ENCODE peak calls at places on chromosomes 13 and 19, in six cellular contexts. H is A549, A is tibial artery, G is heart right ventricle, N is MM.1S, U is stomach. W is an unnamed sample.
A peak's percentile ranks its signal among the peaks of the same experiment; 100 is the strongest.

GRCh38 chr19:50415661-50416033 is 3.1 kb upstream of the SPIB start:
- DNase-seq in N (peak; percentile 28), U (peak; percentile 49), A (no peak), H (no peak), G (no peak), W (no peak)

GRCh38 chr19:6238643-6239281 is 41.0 kb downstream of the MLLT1 start:
- DNase-seq in G (peak; percentile 53), N (no peak), A (no peak), H (no peak), U (peak; percentile 73), W (peak; percentile 65)

GRCh38 chr19:29768166-29768565 is 43.6 kb upstream of the CCNE1 start:
- DNase-seq in N (no peak), H (no peak), G (no peak), U (no peak), A (no peak), W (no peak)

GRCh38 chr19:6750062-6750461 is 10.6 kb downstream of the TRIP10 start:
- DNase-seq in A (no peak), G (no peak), N (no peak), H (no peak), U (no peak), W (peak; percentile 78)

GRCh38 chr19:51784922-51785690 is 9.9 kb upstream of the FPR3 start:
- DNase-seq in G (peak; percentile 66), A (peak; percentile 81), N (no peak), H (no peak), U (no peak), W (no peak)

GRCh38 chr19:4206818-4207484 is 22.4 kb upstream of the EBI3 start:
- DNase-seq in G (no peak), A (no peak), N (peak; percentile 45), U (no peak), H (peak; percentile 65), W (no peak)

GRCh38 chr19:9819590-9819898 is 665 bp upstream of the FBXL12 start:
- DNase-seq in A (no peak), G (no peak), U (no peak), H (peak; percentile 76), N (no peak), W (no peak)

GRCh38 chr19:30419581-30420180 is 47.5 kb downstream of the ZNF536 start:
- DNase-seq in N (no peak), A (no peak), G (no peak), H (no peak), U (no peak), W (no peak)

GRCh38 chr13:73607489-73608156 is 526.6 kb downstream of the KLF12 start:
- DNase-seq in G (no peak), N (no peak), A (no peak), H (no peak), U (no peak), W (no peak)

GRCh38 chr13:31919241-31919640 is 112.3 kb upstream of the FRY start:
- DNase-seq in N (no peak), U (no peak), G (no peak), H (no peak), A (no peak), W (no peak)

GRCh38 chr19:1566392-1567115 is 1.6 kb downstream of the MEX3D start:
- DNase-seq in H (peak; percentile 50), N (no peak), G (peak; percentile 74), A (peak; percentile 77), U (peak; percentile 71), W (peak; percentile 89)

GRCh38 chr19:17946965-17947784 is 14.4 kb downstream of the CCDC124 start:
- DNase-seq in A (no peak), U (no peak), N (peak; percentile 28), G (no peak), H (no peak), W (peak; percentile 84)

GRCh38 chr13:111911141-111911720 is 155.7 kb upstream of the SOX1 start:
- DNase-seq in U (no peak), G (no peak), N (no peak), H (no peak), A (peak; percentile 37), W (no peak)

GRCh38 chr13:34733720-34734119 is 208.3 kb upstream of the NBEA start:
- DNase-seq in G (no peak), U (no peak), N (no peak), H (no peak), A (no peak), W (no peak)

GRCh38 chr19:51571599-51571998 is 516 bp downstream of the ZNF175 start:
- DNase-seq in U (no peak), H (no peak), A (no peak), N (no peak), G (no peak), W (no peak)

GRCh38 chr13:106680796-106681482 is 113.0 kb upstream of the ARGLU1 start:
- DNase-seq in U (no peak), N (no peak), H (no peak), G (peak; percentile 16), A (no peak), W (no peak)

GRCh38 chr13:20349564-20350379 is 117.7 kb upstream of the GJB6 start:
- DNase-seq in U (no peak), A (peak; percentile 64), N (no peak), H (no peak), G (no peak), W (no peak)

GRCh38 chr19:5046339-5047039 is 77.6 kb downstream of the KDM4B start:
- DNase-seq in A (peak; percentile 83), H (peak; percentile 86), U (peak; percentile 83), N (no peak), G (no peak), W (peak; percentile 89)

GRCh38 chr19:1307320-1307719 is 21.6 kb downstream of the EFNA2 start:
- DNase-seq in H (no peak), G (no peak), A (no peak), U (no peak), N (no peak), W (no peak)

GRCh38 chr13:101649490-101650126 is 197.1 kb downstream of the ITGBL1 start:
- DNase-seq in H (peak; percentile 30), G (no peak), U (no peak), A (no peak), N (no peak), W (no peak)

GRCh38 chr13:20125129-20125782 is 35.6 kb downstream of the GJA3 start:
- DNase-seq in N (no peak), G (no peak), U (no peak), H (no peak), A (no peak), W (no peak)

GRCh38 chr19:15072930-15073647 is 8.9 kb upstream of the OR1I1 start:
- DNase-seq in H (no peak), U (no peak), G (no peak), A (no peak), N (no peak), W (no peak)

GRCh38 chr19:39996218-39996810 is 546 bp upstream of the ZNF546 start:
- DNase-seq in G (no peak), H (peak; percentile 82), A (no peak), U (no peak), N (peak; percentile 29), W (no peak)

GRCh38 chr19:29714371-29714952 is 599 bp downstream of the C19orf12 start:
- DNase-seq in N (no peak), G (no peak), H (peak; percentile 48), U (no peak), A (no peak), W (no peak)

GRCh38 chr13:31234729-31235128 is 35.0 kb downstream of the B3GLCT start:
- DNase-seq in A (no peak), U (no peak), H (peak; percentile 5), N (no peak), G (no peak), W (no peak)

GRCh38 chr19:814108-815078 is 7.4 kb downstream of the PLPPR3 start:
- DNase-seq in H (no peak), A (no peak), G (peak; percentile 8), N (no peak), U (no peak), W (peak; percentile 69)

GRCh38 chr13:105346141-105346766 is 1189.2 kb downstream of the EFNB2 start:
- DNase-seq in A (no peak), H (peak; percentile 3), N (no peak), G (no peak), U (no peak), W (no peak)

GRCh38 chr13:51027644-51028043 is 83.4 kb downstream of the C13orf42 start:
- DNase-seq in G (no peak), H (no peak), N (no peak), U (no peak), A (no peak), W (no peak)

GRCh38 chr13:68173111-68173510 is 943.0 kb upstream of the PCDH9 start:
- DNase-seq in A (no peak), H (no peak), G (no peak), U (no peak), N (no peak), W (no peak)

GRCh38 chr19:1007852-1008251 is 7.6 kb downstream of the GRIN3B start:
- DNase-seq in N (no peak), U (no peak), A (no peak), G (no peak), H (no peak), W (peak; percentile 77)

GRCh38 chr19:1507192-1507660 is 5.6 kb downstream of the ADAMTSL5 start:
- DNase-seq in G (no peak), H (no peak), A (no peak), N (no peak), U (no peak), W (peak; percentile 81)

GRCh38 chr19:33311326-33311682 is 9.0 kb upstream of the CEBPA start:
- DNase-seq in H (no peak), U (peak; percentile 68), N (no peak), G (no peak), A (no peak), W (no peak)
- TF ChIP-seq CTCF in H (peak; percentile 48), U (peak; percentile 70), N (peak; percentile 30), G (no peak), A (no peak), W (no peak)

DNA sequence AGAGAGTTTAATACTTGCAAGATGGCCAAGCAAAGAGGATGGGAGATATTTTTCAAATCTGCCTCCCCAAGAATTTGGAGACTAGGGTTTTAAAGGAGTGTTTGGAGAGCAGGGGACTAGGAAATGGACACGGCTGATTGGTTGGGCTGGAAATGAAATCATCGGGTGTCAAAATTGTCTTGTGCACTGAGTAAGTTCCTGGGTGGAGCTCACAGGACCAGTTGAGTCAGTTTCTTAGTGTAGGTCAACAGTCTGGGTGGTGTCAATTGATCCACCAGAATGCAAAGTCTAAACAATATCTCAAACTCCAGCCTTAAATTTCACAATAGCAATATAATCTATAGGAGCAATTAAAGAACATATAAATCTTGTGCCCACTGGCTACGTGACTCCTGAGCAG is 23.0 kb upstream of the CEACAM4 start:
- DNase-seq in A (no peak), N (no peak), G (no peak), H (no peak), U (no peak), W (no peak)
- H3K9me3 ChIP-seq in A (no peaks in the 10 kb centered on the region), N (no peaks in the 10 kb centered on the region), G (peaks cover 22% of the 10 kb centered on the region), H (peaks cover 3% of the 10 kb centered on the region), U (no peaks in the 10 kb centered on the region), W (no peaks in the 10 kb centered on the region)

DNA sequence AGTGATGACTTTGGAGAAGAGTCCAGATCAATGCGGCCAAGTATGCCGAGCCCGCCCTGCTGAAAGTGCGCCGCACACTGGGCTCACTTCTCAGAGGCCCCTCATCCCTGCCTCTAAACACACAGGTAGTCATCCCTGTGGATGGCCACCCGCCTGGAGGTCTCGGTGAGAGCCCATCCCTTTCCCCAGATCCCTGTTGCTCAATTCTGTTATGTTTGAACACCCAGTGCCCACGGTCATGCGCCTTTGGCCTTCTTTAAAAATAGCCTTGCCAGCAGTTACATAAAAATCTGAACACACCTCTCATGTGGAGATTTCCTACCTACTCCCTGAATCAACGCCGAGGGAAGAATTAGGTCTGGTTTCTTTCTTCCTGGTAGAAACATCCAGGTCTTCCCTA is 11.9 kb downstream of the ELAVL1 start:
- DNase-seq in G (no peak), H (no peak), A (no peak), N (no peak), U (no peak), W (no peak)
- H3K27ac ChIP-seq in G (peak overlapping the region; percentile 49), H (no peak overlapping the region), A (no peak overlapping the region), N (no peak overlapping the region), U (no peak overlapping the region), W (peak overlapping the region; percentile 23)

GRCh38 chr13:60798503-60798902 is 401.5 kb downstream of the TDRD3 start:
- DNase-seq in H (no peak), G (no peak), U (no peak), N (no peak), A (no peak), W (no peak)
- TF ChIP-seq CTCF in H (no peak), G (no peak), U (no peak), N (no peak), A (no peak), W (no peak)